ENCODE peak calls at places on chromosomes 11 and 22, in four cellular contexts. One of them, this sample, is unnamed.
A peak's percentile ranks its signal among the peaks of the same experiment; 100 is the strongest.

GRCh38 chr22:44012172-44012571 is 11.9 kb upstream of the PARVB start:
- DNase-seq in neural progenitor cell: no peak
- DNase-seq in PC-3: no peak
- DNase-seq in hepatocyte: no peak
- DNase-seq in this sample: peak; percentile 16

GRCh38 chr22:48754611-48755331 is 1072.9 kb downstream of the BRD1 start:
- DNase-seq in neural progenitor cell: no peak
- DNase-seq in PC-3: no peak
- DNase-seq in hepatocyte: peak; percentile 2
- DNase-seq in this sample: no peak

GRCh38 chr11:114061053-114062049 is 1.8 kb downstream of the ZBTB16 start:
- DNase-seq in neural progenitor cell: peak; percentile 55
- DNase-seq in PC-3: no peak
- DNase-seq in hepatocyte: peak; percentile 58
- DNase-seq in this sample: peak; percentile 57

GRCh38 chr22:44595841-44596341 is 97.9 kb upstream of the RTL6 start:
- DNase-seq in neural progenitor cell: no peak
- DNase-seq in PC-3: no peak
- DNase-seq in hepatocyte: no peak
- DNase-seq in this sample: no peak

GRCh38 chr11:59076876-59077571 is 9.1 kb upstream of the GLYATL1B start:
- DNase-seq in neural progenitor cell: no peak
- DNase-seq in PC-3: no peak
- DNase-seq in hepatocyte: no peak
- DNase-seq in this sample: no peak

GRCh38 chr11:104772806-104773241 is 125.4 kb downstream of the CASP12 start:
- DNase-seq in neural progenitor cell: no peak
- DNase-seq in PC-3: peak; percentile 93
- DNase-seq in hepatocyte: peak; percentile 51
- DNase-seq in this sample: peak; percentile 94

GRCh38 chr11:120184946-120185677 is 25.7 kb upstream of the OAF start:
- DNase-seq in neural progenitor cell: no peak
- DNase-seq in PC-3: no peak
- DNase-seq in hepatocyte: peak; percentile 85
- DNase-seq in this sample: peak; percentile 80

GRCh38 chr11:2362414-2362813 is 14.7 kb upstream of the CD81 start:
- DNase-seq in neural progenitor cell: no peak
- DNase-seq in PC-3: no peak
- DNase-seq in hepatocyte: no peak
- DNase-seq in this sample: no peak

GRCh38 chr11:118615996-118616395 is 8.6 kb downstream of the PHLDB1 start:
- DNase-seq in neural progenitor cell: peak; percentile 78
- DNase-seq in PC-3: no peak
- DNase-seq in hepatocyte: no peak
- DNase-seq in this sample: no peak

GRCh38 chr11:34624069-34624468 is 3.2 kb downstream of the EHF start:
- DNase-seq in neural progenitor cell: no peak
- DNase-seq in PC-3: no peak
- DNase-seq in hepatocyte: no peak
- DNase-seq in this sample: no peak

GRCh38 chr11:2314525-2315394 is 12.9 kb downstream of the TSPAN32 start:
- DNase-seq in neural progenitor cell: no peak
- DNase-seq in PC-3: no peak
- DNase-seq in hepatocyte: peak; percentile 87
- DNase-seq in this sample: peak; percentile 71

GRCh38 chr22:19663821-19664325 is 50.4 kb upstream of the SEPTIN5 start:
- DNase-seq in neural progenitor cell: peak; percentile 31
- DNase-seq in PC-3: no peak
- DNase-seq in hepatocyte: no peak
- DNase-seq in this sample: peak; percentile 82

GRCh38 chr11:128179512-128179911 is 407.8 kb downstream of the ETS1 start:
- DNase-seq in neural progenitor cell: no peak
- DNase-seq in PC-3: peak; percentile 24
- DNase-seq in hepatocyte: peak; percentile 35
- DNase-seq in this sample: peak; percentile 23

GRCh38 chr11:9982127-9982795 is 311.8 kb downstream of the SBF2 start:
- DNase-seq in neural progenitor cell: no peak
- DNase-seq in PC-3: peak; percentile 54
- DNase-seq in hepatocyte: no peak
- DNase-seq in this sample: peak; percentile 48

GRCh38 chr11:14554959-14555358 is 34.8 kb upstream of the PSMA1 start:
- DNase-seq in neural progenitor cell: no peak
- DNase-seq in PC-3: no peak
- DNase-seq in hepatocyte: peak; percentile 51
- DNase-seq in this sample: no peak

GRCh38 chr22:36162127-36163034 is 1.8 kb upstream of the APOL3 start:
- DNase-seq in neural progenitor cell: no peak
- DNase-seq in PC-3: no peak
- DNase-seq in hepatocyte: no peak
- DNase-seq in this sample: no peak

GRCh38 chr22:46707827-46708570 is 30.1 kb downstream of the CERK start:
- DNase-seq in neural progenitor cell: no peak
- DNase-seq in PC-3: no peak
- DNase-seq in hepatocyte: no peak
- DNase-seq in this sample: no peak

GRCh38 chr22:40602231-40602630 is 34.3 kb downstream of the MRTFA start:
- DNase-seq in neural progenitor cell: no peak
- DNase-seq in PC-3: no peak
- DNase-seq in hepatocyte: no peak
- DNase-seq in this sample: peak; percentile 56

GRCh38 chr11:70364198-70364597 is 34.1 kb upstream of the CTTN start:
- DNase-seq in neural progenitor cell: no peak
- DNase-seq in PC-3: no peak
- DNase-seq in hepatocyte: no peak
- DNase-seq in this sample: no peak

GRCh38 chr11:95193541-95193940 is 37.5 kb downstream of the SESN3 start:
- DNase-seq in neural progenitor cell: no peak
- DNase-seq in PC-3: no peak
- DNase-seq in hepatocyte: no peak
- DNase-seq in this sample: no peak

GRCh38 chr11:74306440-74307175 is 4.8 kb downstream of the P4HA3 start:
- DNase-seq in neural progenitor cell: no peak
- DNase-seq in PC-3: no peak
- DNase-seq in hepatocyte: no peak
- DNase-seq in this sample: no peak

DNA sequence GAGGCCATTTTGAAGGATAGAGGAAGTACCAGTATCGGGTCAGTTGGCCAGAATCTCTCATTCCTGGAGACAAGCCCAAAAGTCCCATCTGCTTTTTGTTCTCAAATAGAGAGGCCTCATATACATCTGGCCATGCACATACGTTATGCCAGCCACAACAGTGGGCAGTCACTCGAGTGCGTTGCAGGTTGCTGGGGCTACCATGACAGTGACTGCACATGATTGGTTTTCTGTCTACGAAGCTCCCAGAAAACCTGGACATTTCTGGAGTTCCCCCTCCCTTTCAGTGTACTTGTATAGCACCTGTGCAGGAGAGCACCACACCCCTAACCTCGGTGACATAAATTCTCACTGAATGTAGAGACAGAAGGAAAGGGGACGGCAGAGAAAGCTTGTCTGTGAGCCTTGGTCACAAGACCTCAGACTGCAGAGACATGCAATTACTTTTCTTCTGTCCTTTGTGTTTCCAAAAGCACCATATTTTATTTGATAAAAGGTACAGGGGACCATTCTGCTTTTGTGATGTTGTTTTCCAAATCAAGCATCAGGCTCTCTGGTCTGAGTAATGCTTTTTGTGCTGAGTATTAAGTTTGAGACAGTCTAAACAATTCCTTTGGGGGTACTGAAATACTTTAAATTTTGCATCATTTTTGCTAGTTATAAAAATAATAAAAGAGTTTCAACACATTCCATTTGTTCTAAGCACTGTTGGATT is 62.0 kb downstream of the C22orf31 start:
- DNase-seq in neural progenitor cell: no peak
- DNase-seq in PC-3: no peak
- DNase-seq in hepatocyte: no peak
- DNase-seq in this sample: peak; percentile 11
- H3K4me3 ChIP-seq in neural progenitor cell: no peak overlapping the region
- H3K4me3 ChIP-seq in PC-3: no peak overlapping the region
- H3K4me3 ChIP-seq in hepatocyte: no peak overlapping the region
- H3K4me3 ChIP-seq in this sample: no peak overlapping the region

DNA sequence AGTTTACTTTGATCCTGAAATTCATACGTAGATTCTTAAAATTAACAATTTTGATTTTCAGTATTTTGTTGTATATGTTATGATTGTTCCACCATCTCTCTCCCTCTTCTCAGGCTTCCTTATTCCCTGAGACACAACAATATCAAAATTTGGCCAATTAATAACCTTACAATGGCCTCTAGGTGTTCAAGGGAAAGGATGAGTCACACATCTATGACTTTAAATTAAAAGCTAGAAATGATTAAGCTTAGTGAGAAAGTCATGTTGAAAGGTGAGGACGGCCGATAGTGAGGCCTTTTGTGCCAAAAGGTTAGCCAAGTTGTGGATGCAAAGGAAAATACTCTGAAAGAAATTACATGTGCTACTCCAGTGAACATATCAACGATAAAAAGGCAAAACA is 5.5 kb upstream of the OR52J3 start:
- DNase-seq in neural progenitor cell: no peak
- DNase-seq in PC-3: no peak
- DNase-seq in hepatocyte: no peak
- DNase-seq in this sample: no peak
- TF ChIP-seq EZH2phosphoT487 in neural progenitor cell: no peak
- TF ChIP-seq EZH2phosphoT487 in PC-3: no peak
- TF ChIP-seq EZH2phosphoT487 in hepatocyte: no peak
- TF ChIP-seq EZH2phosphoT487 in this sample: no peak

GRCh38 chr22:29907753-29908515 is 25.0 kb downstream of the MTMR3 start:
- DNase-seq in neural progenitor cell: no peak
- DNase-seq in PC-3: peak; percentile 98
- DNase-seq in hepatocyte: peak; percentile 92
- DNase-seq in this sample: peak; percentile 83
- H3K4me3 ChIP-seq in neural progenitor cell: no peak overlapping the region
- H3K4me3 ChIP-seq in PC-3: peak overlapping the region; percentile 38
- H3K4me3 ChIP-seq in hepatocyte: peak overlapping the region; percentile 5
- H3K4me3 ChIP-seq in this sample: no peak overlapping the region

GRCh38 chr22:37321288-37321687 is 39.0 kb downstream of the CYTH4 start:
- DNase-seq in neural progenitor cell: no peak
- DNase-seq in PC-3: no peak
- DNase-seq in hepatocyte: no peak
- DNase-seq in this sample: peak; percentile 22
- TF ChIP-seq EZH2phosphoT487 in neural progenitor cell: no peak
- TF ChIP-seq EZH2phosphoT487 in PC-3: no peak
- TF ChIP-seq EZH2phosphoT487 in hepatocyte: no peak
- TF ChIP-seq EZH2phosphoT487 in this sample: no peak

DNA sequence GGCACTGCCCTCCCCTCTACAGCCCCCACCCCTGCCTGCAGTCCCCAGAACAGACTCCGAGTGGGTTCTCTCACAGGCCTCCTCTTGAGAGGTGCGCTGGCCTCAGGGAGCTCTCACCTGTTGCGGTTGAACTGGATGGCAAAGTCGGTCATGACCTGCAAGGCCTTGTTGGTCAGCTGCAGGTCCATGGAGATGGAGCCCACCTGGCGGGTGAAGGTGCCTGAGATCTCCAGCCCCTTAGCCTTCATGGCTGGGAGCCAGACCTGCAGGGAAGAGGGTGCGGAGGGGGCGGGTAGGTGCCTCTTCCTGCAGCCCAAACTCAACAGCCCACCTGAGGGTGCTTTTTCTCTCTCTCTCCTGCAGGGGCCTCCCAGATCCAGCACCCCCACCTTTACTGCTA is 18.7 kb upstream of the RASL10A start:
- DNase-seq in neural progenitor cell: no peak
- DNase-seq in PC-3: no peak
- DNase-seq in hepatocyte: no peak
- DNase-seq in this sample: no peak
- H3K4me3 ChIP-seq in neural progenitor cell: no peak overlapping the region
- H3K4me3 ChIP-seq in PC-3: no peak overlapping the region
- H3K4me3 ChIP-seq in hepatocyte: no peak overlapping the region
- H3K4me3 ChIP-seq in this sample: no peak overlapping the region

GRCh38 chr11:44823006-44823405 is 96.2 kb downstream of the TSPAN18 start:
- DNase-seq in neural progenitor cell: peak; percentile 76
- DNase-seq in PC-3: no peak
- DNase-seq in hepatocyte: peak; percentile 37
- DNase-seq in this sample: peak; percentile 52
- TF ChIP-seq EZH2phosphoT487 in neural progenitor cell: no peak
- TF ChIP-seq EZH2phosphoT487 in PC-3: no peak
- TF ChIP-seq EZH2phosphoT487 in hepatocyte: no peak
- TF ChIP-seq EZH2phosphoT487 in this sample: no peak

GRCh38 chr11:45920531-45921477 is 1.7 kb upstream of the LARGE2 start:
- DNase-seq in neural progenitor cell: peak; percentile 33
- DNase-seq in PC-3: no peak
- DNase-seq in hepatocyte: no peak
- DNase-seq in this sample: no peak
- H3K4me3 ChIP-seq in neural progenitor cell: peak overlapping the region; percentile 15
- H3K4me3 ChIP-seq in PC-3: no peak overlapping the region
- H3K4me3 ChIP-seq in hepatocyte: no peak overlapping the region
- H3K4me3 ChIP-seq in this sample: no peak overlapping the region

GRCh38 chr11:62538470-62539237 is 8.0 kb downstream of the AHNAK start:
- DNase-seq in neural progenitor cell: no peak
- DNase-seq in PC-3: no peak
- DNase-seq in hepatocyte: no peak
- DNase-seq in this sample: peak; percentile 53
- TF ChIP-seq EZH2phosphoT487 in neural progenitor cell: no peak
- TF ChIP-seq EZH2phosphoT487 in PC-3: no peak
- TF ChIP-seq EZH2phosphoT487 in hepatocyte: no peak
- TF ChIP-seq EZH2phosphoT487 in this sample: no peak

GRCh38 chr11:16898274-16898985 is 115.8 kb downstream of the PLEKHA7 start:
- DNase-seq in neural progenitor cell: no peak
- DNase-seq in PC-3: no peak
- DNase-seq in hepatocyte: no peak
- DNase-seq in this sample: no peak
- H3K4me3 ChIP-seq in neural progenitor cell: peak overlapping the region; percentile 34
- H3K4me3 ChIP-seq in PC-3: no peak overlapping the region
- H3K4me3 ChIP-seq in hepatocyte: no peak overlapping the region
- H3K4me3 ChIP-seq in this sample: no peak overlapping the region